ENCODE peak calls at places on chromosomes 7 and 10, in six cellular contexts. K is stomach, X is HCT116, R is transverse colon, B is breast epithelium, J is suprapubic skin. Q is an unnamed sample.

GRCh38 chr10:124605481-124605855 is 138.7 kb downstream of the FAM53B start:
- DNase-seq in X (no peak), B (no peak), J (no peak), R (no peak), K (no peak), Q (no peak)

GRCh38 chr7:111919164-111919563 is 287.0 kb downstream of the DOCK4 start:
- DNase-seq in B (no peak), J (no peak), X (no peak), R (no peak), K (no peak), Q (no peak)

GRCh38 chr7:136845899-136846465 is 22.5 kb upstream of the CHRM2 start:
- DNase-seq in X (no peak), J (no peak), R (no peak), B (no peak), K (no peak), Q (no peak)

GRCh38 chr10:132206806-132207535 is 20.2 kb downstream of the DPYSL4 start:
- DNase-seq in R (no peak), K (no peak), X (no peak), B (no peak), J (no peak), Q (no peak)

GRCh38 chr7:18064242-18064838 is 36.7 kb upstream of the PRPS1L1 start:
- DNase-seq in X (no peak), J (no peak), K (no peak), R (peak), B (no peak), Q (no peak)

GRCh38 chr7:113282875-113283274 is 164.5 kb upstream of the SMIM30 start:
- DNase-seq in K (no peak), X (no peak), B (no peak), J (no peak), R (no peak), Q (no peak)

GRCh38 chr10:37732685-37733084 is 124.7 kb downstream of the ZNF248 start:
- DNase-seq in J (no peak), X (no peak), B (no peak), K (no peak), R (no peak), Q (no peak)

GRCh38 chr10:102450374-102451104 is 804 bp downstream of the C10orf95 start:
- DNase-seq in R (peak), J (no peak), K (peak), X (peak), B (peak), Q (peak)

GRCh38 chr10:86321568-86321967 is 45.0 kb downstream of the GRID1 start:
- DNase-seq in X (no peak), J (peak), R (no peak), K (no peak), B (peak), Q (no peak)

GRCh38 chr10:89207801-89208551 is 859 bp upstream of the CH25H start:
- DNase-seq in J (peak), K (no peak), R (peak), B (no peak), X (no peak), Q (peak)
- TF ChIP-seq POLR2A in J (no peak), K (no peak), R (no peak), B (no peak), X (no peak), Q (no peak)

GRCh38 chr7:124645704-124646103 is 119.9 kb downstream of the GPR37 start:
- DNase-seq in X (no peak), R (no peak), J (no peak), K (no peak), B (no peak), Q (no peak)
- TF ChIP-seq CTCF in X (no peak), R (no peak), J (no peak), K (no peak), B (no peak), Q (no peak)

DNA sequence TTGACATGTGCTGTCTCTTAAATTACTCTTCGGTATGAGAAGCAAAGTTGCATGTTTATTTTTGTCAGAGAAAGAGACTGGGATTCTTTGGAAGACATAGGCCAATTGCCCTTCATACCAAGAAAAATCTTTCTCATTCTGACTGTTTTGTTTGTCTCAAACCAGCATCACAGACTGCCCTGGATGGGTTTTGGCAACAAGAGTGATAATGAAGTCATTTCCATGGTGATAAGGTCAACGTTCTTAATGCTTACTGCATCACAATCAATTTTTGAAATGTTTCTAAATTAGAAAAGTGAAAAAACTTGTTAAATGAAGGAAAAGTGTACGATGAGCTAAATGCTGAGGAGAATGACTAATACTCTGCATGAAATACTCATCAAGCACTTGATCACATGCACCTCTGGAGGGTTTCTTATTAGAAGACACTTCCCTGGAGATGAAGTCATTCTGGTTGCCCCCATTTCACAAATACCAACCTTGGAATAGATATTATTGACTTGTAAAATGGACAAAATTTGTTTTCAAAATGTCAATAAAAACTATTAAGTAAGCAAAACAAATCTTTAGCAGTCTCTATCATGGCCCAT is 19.8 kb upstream of the SEC61G start:
- DNase-seq in R (no peak), K (no peak), B (no peak), X (no peak), J (no peak), Q (no peak)
- TF ChIP-seq POLR2AphosphoS5 in R (no peak), K (no peak), B (no peak), X (no peak), J (no peak), Q (no peak)

DNA sequence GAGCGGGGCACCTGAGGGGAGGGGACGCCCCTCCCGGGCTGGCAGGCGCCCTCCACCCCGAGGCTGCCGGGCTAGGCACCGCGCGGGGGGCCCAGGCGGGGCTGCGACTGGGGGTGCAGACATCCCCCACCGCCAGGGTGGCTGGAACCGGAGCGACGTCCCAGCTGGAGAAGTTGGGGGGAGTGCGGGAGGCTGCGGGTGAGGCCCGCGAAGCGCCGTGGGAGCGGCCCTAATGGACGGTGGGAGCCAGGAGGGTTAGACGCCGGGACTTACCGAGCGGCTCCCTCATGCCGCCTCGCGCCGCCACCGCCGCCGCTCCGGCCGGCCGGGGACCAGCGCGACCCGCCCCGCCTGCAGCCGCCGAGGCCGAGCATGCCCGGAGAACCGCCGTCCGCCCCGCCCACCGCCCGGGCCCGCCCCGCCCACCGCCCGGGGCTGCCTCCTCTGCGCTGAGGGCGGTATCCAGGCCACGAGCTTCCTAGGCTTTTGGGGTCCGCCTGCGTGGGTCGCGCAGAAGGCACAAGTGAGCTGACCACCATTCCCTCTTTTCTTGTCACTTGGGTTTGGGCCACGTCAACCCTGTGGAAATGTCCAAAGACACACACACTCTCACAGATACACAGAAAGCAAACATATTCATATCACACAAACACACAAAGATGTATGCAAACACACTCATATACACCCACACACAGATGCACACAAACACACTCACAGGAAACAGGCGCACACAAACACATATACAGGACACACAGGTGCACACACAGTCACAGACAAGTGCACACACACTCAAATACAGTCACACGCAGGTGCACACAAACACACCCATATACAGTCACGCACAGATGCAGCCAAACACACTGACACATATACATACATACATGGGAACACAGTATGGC is at the start of gene JCAD:
- DNase-seq in K (peak), B (peak), R (peak), X (no peak), J (no peak), Q (peak)
- TF ChIP-seq POLR2A in K (no peak), B (no peak), R (no peak), X (no peak), J (no peak), Q (peak)

GRCh38 chr7:143463556-143463955 is 14.1 kb upstream of the TAS2R41 start:
- DNase-seq in B (no peak), J (no peak), R (no peak), X (no peak), K (no peak), Q (no peak)
- TF ChIP-seq CTCF in B (no peak), J (no peak), R (no peak), X (no peak), K (no peak), Q (no peak)

GRCh38 chr7:1227814-1228534 is 4.7 kb upstream of the UNCX start:
- DNase-seq in K (no peak), J (no peak), X (no peak), B (no peak), R (no peak), Q (no peak)
- TF ChIP-seq POLR2AphosphoS5 in K (no peak), J (no peak), X (no peak), B (no peak), R (no peak), Q (no peak)

DNA sequence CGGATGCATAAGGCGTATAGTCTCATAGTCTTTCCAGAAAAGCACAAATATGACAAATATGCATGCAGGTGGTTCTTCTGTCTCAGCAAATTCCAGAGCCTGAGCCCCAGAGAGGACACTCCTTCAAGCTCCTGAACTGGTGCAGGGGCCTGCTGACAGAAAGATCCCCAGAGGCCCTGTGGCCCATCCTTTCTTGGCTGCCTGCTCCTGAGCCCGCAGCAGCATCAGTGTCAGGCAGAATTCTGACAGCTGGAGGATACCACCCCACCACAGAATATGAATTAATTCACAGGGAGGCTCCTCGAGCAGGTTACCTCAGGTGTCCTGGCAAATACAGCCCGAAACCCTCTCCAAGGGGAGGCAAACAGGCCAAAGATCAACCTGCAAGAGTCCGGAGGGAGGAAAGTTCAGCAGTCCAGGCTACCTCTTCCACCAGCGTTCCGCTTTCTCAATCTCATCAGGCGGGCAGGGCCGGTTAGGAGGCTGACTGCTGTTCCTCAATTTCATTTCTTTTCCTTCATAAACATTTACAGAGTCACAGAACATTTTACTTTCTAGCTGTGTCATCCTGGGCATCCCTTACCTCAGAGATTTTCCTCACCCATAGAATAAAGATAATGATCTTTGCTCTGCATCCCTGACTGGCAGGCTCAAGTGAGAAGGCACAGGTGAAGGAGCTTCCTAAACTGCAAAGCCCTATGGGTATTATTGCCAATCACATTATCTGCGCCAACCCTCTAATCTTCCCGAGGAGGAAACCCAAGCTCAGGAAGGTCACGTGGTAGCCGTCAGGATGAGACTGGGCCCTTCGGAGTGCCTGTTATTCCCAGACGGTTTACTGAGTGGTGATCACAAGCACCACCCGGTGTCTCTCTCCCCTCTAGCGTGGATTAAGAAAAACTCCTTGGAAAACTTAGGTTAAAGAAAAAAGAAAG is 1.4 kb downstream of the DNAJB12 start:
- DNase-seq in B (no peak), K (no peak), X (no peak), J (no peak), R (no peak), Q (no peak)
- TF ChIP-seq POLR2A in B (no peak), K (no peak), X (no peak), J (no peak), R (no peak), Q (no peak)

DNA sequence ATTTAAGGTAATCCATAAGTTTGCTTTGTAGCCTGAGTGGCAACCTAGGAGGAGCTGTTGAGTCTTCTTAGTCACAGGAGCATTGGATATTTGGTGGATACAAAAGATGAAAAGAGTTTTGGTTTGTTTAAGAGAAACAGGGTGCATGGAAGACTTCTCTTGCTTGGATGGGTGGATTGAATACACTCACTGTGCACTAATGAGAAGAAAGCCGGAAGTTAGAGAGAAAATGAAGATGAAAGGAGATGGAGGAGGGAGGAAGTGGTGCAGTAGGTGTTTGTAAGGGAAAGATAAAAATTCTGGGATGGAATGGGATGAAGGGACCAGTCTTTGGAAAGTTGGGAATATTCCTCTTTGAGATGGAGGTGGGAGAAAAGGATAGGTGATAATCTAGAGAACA is 7.7 kb downstream of the MDFIC start:
- DNase-seq in J (no peak), B (no peak), R (no peak), X (no peak), K (no peak), Q (no peak)
- TF ChIP-seq CTCF in J (no peak), B (no peak), R (no peak), X (no peak), K (no peak), Q (no peak)

Q was measured in prostate gland.